ENCODE peak calls at places on chromosomes 5 and 9, in four cellular contexts. N is H1, W is GM12892, J is HepG2. L is an unnamed sample.

GRCh38 chr5:134008257-134008749 is 3.5 kb upstream of the VDAC1 start:
- DNase-seq in N (no peak), W (no peak), J (no peak), L (no peak)

GRCh38 chr5:68139601-68140441 is 75.7 kb upstream of the PIK3R1 start:
- DNase-seq in N (no peak), W (no peak), J (no peak), L (no peak)

GRCh38 chr5:131441184-131441583 is 177.3 kb downstream of the CDC42SE2 start:
- DNase-seq in N (no peak), W (no peak), J (no peak), L (no peak)

GRCh38 chr5:131279209-131279608 is 15.4 kb downstream of the CDC42SE2 start:
- DNase-seq in N (no peak), W (no peak), J (no peak), L (no peak)

GRCh38 chr9:30967484-30967883 is 1417.0 kb upstream of the ACO1 start:
- DNase-seq in N (no peak), W (no peak), J (no peak), L (no peak)

GRCh38 chr5:138874771-138875628 is at the start of gene LRRTM2:
- DNase-seq in N (no peak), W (no peak), J (no peak), L (no peak)

GRCh38 chr5:173903396-173904140 is 15.4 kb downstream of the CPEB4 start:
- DNase-seq in N (no peak), W (no peak), J (no peak), L (no peak)

GRCh38 chr9:134355561-134356278 is 29.5 kb downstream of the RXRA start:
- DNase-seq in N (no peak), W (no peak), J (no peak), L (no peak)

GRCh38 chr5:5751496-5751895 is 329.0 kb downstream of the ICE1 start:
- DNase-seq in N (no peak), W (no peak), J (no peak), L (no peak)

GRCh38 chr9:128145536-128145935 is 3.7 kb upstream of the LCN2 start:
- DNase-seq in N (no peak), W (peak; percentile 6), J (no peak), L (no peak)

GRCh38 chr5:136133416-136134383 is 1.1 kb downstream of the SMAD5 start:
- DNase-seq in N (no peak), W (no peak), J (peak; percentile 52), L (no peak)

GRCh38 chr5:136132087-136132486 is 558 bp upstream of the SMAD5 start:
- DNase-seq in N (no peak), W (no peak), J (peak; percentile 6), L (no peak)

GRCh38 chr5:136134653-136135052 is 2.0 kb downstream of the SMAD5 start:
- DNase-seq in N (no peak), W (no peak), J (no peak), L (no peak)

GRCh38 chr5:136130581-136130980 is 2.1 kb upstream of the SMAD5 start:
- DNase-seq in N (no peak), W (no peak), J (no peak), L (no peak)

GRCh38 chr5:136132557-136133415 is at the start of gene SMAD5:
- DNase-seq in N (peak; percentile 88), W (peak; percentile 97), J (peak; percentile 88), L (peak; percentile 97)
- TF ChIP-seq POLR2A in N (peak; percentile 71), W (peak; percentile 46), J (peak; percentile 71), L (no peak)

GRCh38 chr5:58922392-58923171 is 339.7 kb downstream of the RAB3C start:
- DNase-seq in N (no peak), W (no peak), J (no peak), L (no peak)
- TF ChIP-seq POLR2AphosphoS5 in N (no peak), W (no peak), J (no peak), L (no peak)

DNA sequence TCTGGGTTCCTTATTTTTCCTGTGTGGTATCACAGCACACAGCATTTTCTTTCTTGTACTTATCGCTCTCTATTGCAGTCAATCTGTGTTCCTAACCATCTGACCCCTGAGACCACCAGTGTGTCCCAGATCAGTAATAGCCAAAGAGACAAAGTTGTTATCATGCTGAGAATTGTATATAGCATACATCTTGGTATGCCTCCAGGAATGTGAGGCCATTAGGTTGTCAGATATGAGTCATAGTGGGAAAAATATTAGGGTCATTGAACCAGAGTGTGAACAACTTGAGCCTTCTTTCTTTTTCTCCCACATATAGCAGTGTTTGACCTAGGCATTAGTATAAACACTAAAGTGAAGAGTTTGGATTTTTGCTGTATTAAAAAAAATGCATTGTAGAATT is 106.3 kb downstream of the NDUFAF2 start:
- DNase-seq in N (no peak), W (no peak), J (peak; percentile 5), L (no peak)
- TF ChIP-seq TAF1 in N (no peak), W (no peak), J (no peak), L (no peak)

DNA sequence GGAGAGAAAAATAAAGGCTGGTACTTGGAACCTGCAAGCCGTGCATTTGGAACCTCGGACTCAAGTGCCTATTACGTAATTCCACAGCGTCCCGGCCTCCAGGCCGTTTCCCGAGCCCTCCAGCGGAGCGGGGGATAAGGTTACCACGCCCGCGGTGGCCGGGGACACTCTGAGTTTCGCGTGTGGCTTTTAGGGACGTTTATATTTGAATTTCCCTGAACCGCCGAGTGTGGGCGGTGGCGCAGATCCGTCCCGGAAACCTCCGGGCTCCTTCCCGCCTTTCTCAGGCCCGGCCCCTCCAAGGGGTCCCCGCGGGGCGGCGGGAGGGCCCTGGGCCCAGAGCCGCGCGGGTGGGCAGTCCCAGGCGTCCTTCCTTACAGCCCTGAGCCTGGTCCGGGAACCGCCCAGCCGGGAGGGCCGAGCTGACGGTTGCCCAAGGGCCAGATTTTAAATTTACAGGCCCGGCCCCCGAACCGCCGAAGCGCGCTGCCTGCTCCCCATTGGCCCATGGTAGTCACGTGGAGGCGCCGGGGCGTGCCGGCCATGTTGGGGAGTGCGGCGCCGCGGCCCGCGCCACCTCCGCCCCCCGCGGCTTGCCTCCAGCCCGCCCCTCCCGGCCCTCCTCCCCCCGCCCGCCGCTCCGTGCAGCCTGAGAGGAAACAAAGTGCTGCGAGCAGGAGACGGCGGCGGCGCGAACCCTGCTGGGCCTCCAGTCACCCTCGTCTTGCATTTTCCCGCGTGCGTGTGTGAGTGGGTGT is at the start of gene LMNB1:
- DNase-seq in N (peak; percentile 93), W (peak; percentile 75), J (peak; percentile 92), L (peak; percentile 79)
- TF ChIP-seq POLR2A in N (peak; percentile 77), W (peak; percentile 73), J (peak; percentile 60), L (peak; percentile 80)

GRCh38 chr9:35603506-35603985 is 1.5 kb upstream of the TESK1 start:
- DNase-seq in N (no peak), W (no peak), J (peak; percentile 28), L (no peak)
- TF ChIP-seq POLR2AphosphoS5 in N (no peak), W (no peak), J (no peak), L (no peak)

GRCh38 chr5:112372543-112372942 is 46.5 kb downstream of the EPB41L4A start:
- DNase-seq in N (no peak), W (no peak), J (no peak), L (no peak)
- TF ChIP-seq TAF1 in N (no peak), W (no peak), J (no peak), L (no peak)

DNA sequence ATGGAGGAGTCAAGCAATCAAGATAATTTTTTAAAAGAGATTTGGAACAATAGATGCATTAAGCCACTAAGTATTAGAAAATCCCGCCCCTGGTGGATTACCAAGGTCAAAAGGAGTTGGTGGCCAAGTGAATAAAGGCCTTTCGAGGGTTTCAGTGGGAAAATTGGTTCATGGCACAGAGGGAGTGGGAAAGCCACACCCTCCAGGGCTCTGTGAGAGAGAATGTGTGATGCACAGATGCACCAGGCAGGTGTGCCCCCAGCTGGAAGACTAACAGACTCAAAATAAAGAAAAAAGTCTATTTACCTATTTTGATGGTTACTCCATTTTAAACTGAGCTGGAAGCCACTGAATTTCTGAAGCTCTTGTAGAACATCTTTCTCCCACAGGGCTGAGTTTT is 278.0 kb downstream of the DRD1 start:
- DNase-seq in N (no peak), W (no peak), J (no peak), L (no peak)
- TF ChIP-seq POLR2A in N (no peak), W (no peak), J (no peak), L (no peak)